ENCODE peak calls at places on chromosomes 11 and 22, in five cellular contexts. B, F, T, E and O are unnamed samples.

GRCh38 chr11:8092587-8093424 is 11.8 kb downstream of the TUB start:
- DNase-seq in B (peak; percentile 67), F (peak; percentile 48), T (peak; percentile 79), E (peak; percentile 72), O (peak; percentile 72)

GRCh38 chr11:36015806-36016205 is 71.9 kb downstream of the LDLRAD3 start:
- DNase-seq in B (no peak), F (peak; percentile 52), T (peak; percentile 68), E (no peak), O (no peak)

GRCh38 chr22:23233746-23234408 is 53.6 kb downstream of the BCR start:
- DNase-seq in B (peak; percentile 58), F (peak; percentile 60), T (peak; percentile 76), E (peak; percentile 41), O (peak; percentile 64)

GRCh38 chr22:46791201-46791731 is 28.8 kb downstream of the TBC1D22A start:
- DNase-seq in B (peak; percentile 65), F (no peak), T (no peak), E (peak; percentile 75), O (peak; percentile 33)

GRCh38 chr11:75767228-75767572 is 1.4 kb upstream of the DGAT2 start:
- DNase-seq in B (no peak), F (no peak), T (no peak), E (no peak), O (no peak)

GRCh38 chr22:48555606-48556005 is 1272.1 kb downstream of the BRD1 start:
- DNase-seq in B (no peak), F (no peak), T (no peak), E (no peak), O (no peak)

GRCh38 chr11:117823294-117823940 is 1.1 kb downstream of the FXYD2 start:
- DNase-seq in B (no peak), F (no peak), T (peak; percentile 69), E (peak; percentile 27), O (peak; percentile 23)

GRCh38 chr11:58739725-58740430 is 8.1 kb upstream of the GLYAT start:
- DNase-seq in B (no peak), F (no peak), T (no peak), E (peak; percentile 2), O (no peak)

GRCh38 chr11:121672630-121673487 is 220.1 kb upstream of the SORL1-AS1 start:
- DNase-seq in B (no peak), F (peak; percentile 21), T (peak; percentile 56), E (no peak), O (peak; percentile 35)

GRCh38 chr11:1828542-1828941 is 6.2 kb upstream of the SYT8 start:
- DNase-seq in B (no peak), F (no peak), T (peak; percentile 11), E (no peak), O (no peak)

GRCh38 chr22:45987462-45987861 is 10.5 kb upstream of the WNT7B start:
- DNase-seq in B (no peak), F (no peak), T (no peak), E (no peak), O (no peak)

GRCh38 chr22:49373289-49373666 is 454.4 kb downstream of the BRD1 start:
- DNase-seq in B (no peak), F (no peak), T (no peak), E (no peak), O (no peak)

GRCh38 chr11:73875840-73876239 is 806 bp downstream of the COA4 start:
- DNase-seq in B (no peak), F (no peak), T (no peak), E (no peak), O (no peak)

GRCh38 chr11:128359515-128359914 is 227.8 kb downstream of the ETS1 start:
- DNase-seq in B (peak; percentile 40), F (no peak), T (no peak), E (no peak), O (peak; percentile 51)
- H3K4me3 ChIP-seq in B (no peak overlapping the region), F (no peak overlapping the region), T (no peak overlapping the region), E (no peak overlapping the region), O (no peak overlapping the region)

DNA sequence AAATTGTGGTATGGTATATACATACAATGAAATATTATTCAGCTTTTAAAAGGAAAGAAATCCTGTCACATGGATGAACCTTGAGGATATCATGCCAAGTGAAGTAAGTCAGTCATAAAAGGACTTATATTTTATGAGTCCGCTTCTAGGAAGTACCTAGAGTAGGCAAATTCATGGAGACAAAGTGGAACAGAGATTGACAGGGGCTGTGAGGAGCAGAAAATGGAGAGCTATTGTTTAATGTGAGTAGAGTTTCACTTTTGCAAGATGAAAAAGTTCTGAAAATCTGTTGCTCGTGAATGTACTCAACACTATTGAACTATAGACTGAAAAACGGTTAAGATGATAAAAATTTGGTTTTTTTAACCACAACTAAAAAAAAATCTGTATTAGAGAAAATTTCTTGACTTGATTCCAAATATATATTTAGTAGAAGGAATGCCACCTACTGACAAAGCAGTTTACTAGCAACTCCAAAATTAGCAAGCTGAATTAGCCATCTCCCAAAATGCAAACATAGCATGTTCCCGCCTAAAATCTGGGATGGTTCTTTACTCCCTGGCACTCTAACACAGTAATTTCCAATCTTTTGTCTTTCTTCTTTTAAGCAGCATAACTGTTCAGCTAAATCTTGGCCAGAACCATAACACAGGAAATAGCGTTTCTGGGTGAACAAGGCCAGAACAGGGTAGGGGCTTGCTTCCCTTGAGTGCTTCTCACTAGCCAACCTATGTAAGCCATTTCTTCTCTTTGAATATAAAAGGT is 1.5 kb downstream of the UFD1 start:
- DNase-seq in B (no peak), F (no peak), T (no peak), E (no peak), O (peak; percentile 35)
- TF ChIP-seq CTCF in B (peak; percentile 6), F (peak; percentile 24), T (no peak), E (no peak), O (peak; percentile 41)

GRCh38 chr11:83292709-83293435 is 6.7 kb upstream of the CCDC90B start:
- DNase-seq in B (peak; percentile 63), F (no peak), T (no peak), E (peak; percentile 71), O (peak; percentile 82)
- H3K4me3 ChIP-seq in B (no peak overlapping the region), F (peak overlapping the region; percentile 36), T (no peak overlapping the region), E (no peak overlapping the region), O (peak overlapping the region; percentile 33)

GRCh38 chr22:42313204-42313603 is 42.8 kb upstream of the TCF20 start:
- DNase-seq in B (no peak), F (no peak), T (no peak), E (no peak), O (no peak)
- TF ChIP-seq CTCF in B (no peak), F (no peak), T (no peak), E (no peak), O (no peak)

GRCh38 chr11:67306769-67307544 is 3.6 kb downstream of the SSH3 start:
- DNase-seq in B (no peak), F (no peak), T (no peak), E (no peak), O (no peak)

GRCh38 chr11:67302571-67303131 is 679 bp upstream of the SSH3 start:
- DNase-seq in B (peak; percentile 59), F (no peak), T (peak; percentile 51), E (peak; percentile 17), O (peak; percentile 35)

GRCh38 chr11:67303989-67304411 is 670 bp downstream of the SSH3 start:
- DNase-seq in B (peak; percentile 17), F (no peak), T (no peak), E (no peak), O (no peak)

GRCh38 chr11:67303132-67303988 is at the start of gene SSH3:
- DNase-seq in B (peak; percentile 57), F (peak; percentile 83), T (peak; percentile 89), E (no peak), O (peak; percentile 53)

GRCh38 chr11:67304511-67305113 is 1.3 kb downstream of the SSH3 start:
- DNase-seq in B (no peak), F (no peak), T (no peak), E (no peak), O (no peak)
- H3K4me3 ChIP-seq in B (peak overlapping the region; percentile 77), F (peak overlapping the region; percentile 97), T (peak overlapping the region; percentile 67), E (peak overlapping the region; percentile 72), O (peak overlapping the region; percentile 70)

DNA sequence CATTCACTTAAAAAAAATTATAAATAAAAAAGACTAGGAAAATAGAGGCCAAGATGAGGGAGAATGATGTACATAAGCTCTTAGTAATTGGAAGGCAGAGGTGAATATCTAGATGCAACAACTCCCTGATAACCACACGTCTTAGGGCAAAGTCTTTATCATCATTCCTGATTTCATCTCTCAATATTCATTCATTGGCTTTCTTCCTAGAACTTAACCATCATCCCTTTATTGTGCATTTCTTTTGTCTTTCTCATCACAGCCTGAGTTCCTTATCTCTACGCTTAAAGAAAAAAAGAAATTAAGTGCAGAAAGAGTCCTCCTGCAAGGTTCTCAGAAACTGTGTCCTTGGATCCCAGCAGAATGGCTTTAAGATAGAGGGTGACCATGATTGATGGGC is 23.2 kb upstream of the FLI1 start:
- DNase-seq in B (no peak), F (no peak), T (no peak), E (no peak), O (no peak)
- TF ChIP-seq CTCF in B (no peak), F (no peak), T (no peak), E (no peak), O (no peak)

DNA sequence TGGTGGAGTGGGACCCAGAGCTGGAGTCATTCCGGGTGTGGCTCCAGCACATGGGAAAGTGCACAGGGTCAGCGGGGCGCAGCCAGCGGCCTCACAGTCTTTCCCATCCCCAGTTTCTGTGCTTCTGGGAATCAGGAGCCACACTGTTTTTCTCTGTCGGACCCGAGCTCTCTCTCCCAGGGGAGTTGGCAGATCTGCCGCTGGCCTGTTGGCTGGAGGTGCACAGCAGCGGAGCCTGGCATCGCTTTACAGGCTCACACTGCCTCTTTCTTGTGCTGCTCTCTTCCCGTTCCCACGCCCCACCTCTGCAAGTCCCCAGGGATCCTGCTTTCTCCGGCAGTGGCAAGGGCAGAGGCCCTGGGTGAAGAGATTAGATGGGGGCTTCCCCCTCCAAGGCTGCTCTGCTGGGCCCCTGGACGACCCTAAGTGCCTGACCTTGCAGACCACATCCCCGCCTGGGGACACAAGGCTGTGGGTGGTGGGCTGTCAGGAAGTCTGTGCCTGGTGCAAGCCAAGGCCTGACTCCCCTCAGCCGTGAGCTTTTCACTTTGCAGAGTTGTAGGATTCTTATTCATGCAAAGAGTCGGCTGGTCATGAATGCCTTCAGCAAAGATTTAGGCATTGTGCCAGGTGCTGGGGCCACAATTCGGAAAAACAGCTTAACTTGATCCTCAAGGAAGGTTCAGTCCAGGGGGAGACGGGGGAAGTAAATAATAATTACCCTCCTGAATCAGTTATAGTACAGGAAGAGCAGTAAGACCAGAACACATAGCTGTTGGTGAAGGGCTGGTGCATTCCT is 116.3 kb downstream of the TIMP3 start:
- DNase-seq in B (peak; percentile 5), F (peak; percentile 23), T (peak; percentile 40), E (no peak), O (peak; percentile 38)
- H3K4me3 ChIP-seq in B (no peak overlapping the region), F (no peak overlapping the region), T (no peak overlapping the region), E (no peak overlapping the region), O (no peak overlapping the region)